ENCODE peak calls at places on chromosomes 3 and 15, in four cellular contexts. V is GM12878, G is HepG2, Q is H1. X is an unnamed sample.

GRCh38 chr3:108312656-108313055 is 16.3 kb downstream of the HHLA2 start:
- DNase-seq in V (no peak), Q (no peak), G (no peak), X (no peak)

GRCh38 chr15:57634290-57634689 is 42.6 kb downstream of the MYZAP start:
- DNase-seq in V (no peak), G (no peak), Q (no peak), X (no peak)

GRCh38 chr3:107962946-107963345 is 127.9 kb downstream of the CD47 start:
- DNase-seq in Q (no peak), G (no peak), V (no peak), X (no peak)

GRCh38 chr3:44995142-44995770 is 19.2 kb downstream of the EXOSC7 start:
- DNase-seq in G (no peak), V (no peak), Q (no peak), X (peak; percentile 48)

GRCh38 chr3:182713743-182714517 is 79.4 kb upstream of the ATP11B start:
- DNase-seq in V (peak; percentile 49), Q (no peak), G (peak; percentile 58), X (peak; percentile 30)

GRCh38 chr15:62925875-62926274 is 116.7 kb upstream of the TPM1 start:
- DNase-seq in V (no peak), G (no peak), Q (no peak), X (no peak)

GRCh38 chr15:63968700-63969099 is 77.6 kb downstream of the DAPK2 start:
- DNase-seq in V (no peak), G (no peak), Q (no peak), X (no peak)

GRCh38 chr3:127597020-127597771 is 1.0 kb upstream of the MCM2 start:
- DNase-seq in Q (no peak), V (no peak), G (no peak), X (no peak)

GRCh38 chr3:184338538-184338945 is 1.1 kb downstream of the FAM131A start:
- DNase-seq in V (no peak), G (no peak), Q (peak; percentile 70), X (no peak)

GRCh38 chr15:41490355-41490754 is 3.3 kb upstream of the ITPKA start:
- DNase-seq in Q (no peak), V (peak; percentile 56), G (peak; percentile 46), X (no peak)

GRCh38 chr3:141020139-141020940 is 30.8 kb upstream of the SPSB4 start:
- DNase-seq in V (no peak), Q (no peak), G (no peak), X (no peak)

GRCh38 chr3:62186967-62187366 is 186.4 kb downstream of the FEZF2 start:
- DNase-seq in Q (no peak), G (peak; percentile 7), V (no peak), X (peak; percentile 14)

GRCh38 chr3:127351350-127351749 is 63.5 kb upstream of the PRR20G start:
- DNase-seq in V (no peak), Q (no peak), G (no peak), X (no peak)

GRCh38 chr15:57367556-57367955 is 8.7 kb upstream of the CGNL1 start:
- DNase-seq in V (no peak), Q (no peak), G (no peak), X (no peak)

GRCh38 chr3:190009621-190010020 is 111.1 kb downstream of the P3H2 start:
- DNase-seq in G (no peak), Q (no peak), V (no peak), X (no peak)

GRCh38 chr15:58731756-58732535 is 17.6 kb downstream of the ADAM10 start:
- DNase-seq in G (no peak), Q (no peak), V (no peak), X (no peak)

GRCh38 chr3:7978104-7978457 is 523.5 kb upstream of the LMCD1 start:
- DNase-seq in Q (no peak), V (no peak), G (no peak), X (no peak)

GRCh38 chr3:158447408-158447807 is 123.6 kb upstream of the MLF1 start:
- DNase-seq in Q (no peak), V (no peak), G (no peak), X (no peak)

GRCh38 chr3:151035072-151035471 is 50.4 kb upstream of the MED12L start:
- DNase-seq in Q (no peak), G (no peak), V (no peak), X (no peak)

GRCh38 chr3:112136959-112137693 is 4.1 kb upstream of the GCSAM start:
- DNase-seq in G (peak; percentile 42), V (no peak), Q (peak; percentile 27), X (peak; percentile 61)

GRCh38 chr3:168884353-168884903 is 779.1 kb downstream of the MECOM start:
- DNase-seq in G (no peak), V (no peak), Q (no peak), X (no peak)

GRCh38 chr3:29643034-29643425 is 362.2 kb downstream of the RBMS3 start:
- DNase-seq in Q (no peak), G (no peak), V (no peak), X (no peak)
- TF ChIP-seq SUZ12 in Q (no peak), G (no peak), V (no peak), X (no peak)

GRCh38 chr15:69574506-69574905 is 121.9 kb downstream of the RPLP1 start:
- DNase-seq in V (no peak), Q (no peak), G (no peak), X (no peak)

GRCh38 chr15:69576035-69576526 is 123.5 kb downstream of the RPLP1 start:
- DNase-seq in Q (no peak), G (no peak), V (peak; percentile 13), X (no peak)

GRCh38 chr15:69575387-69575786 is 122.8 kb downstream of the RPLP1 start:
- DNase-seq in G (no peak), V (no peak), Q (no peak), X (no peak)

GRCh38 chr15:69570997-69571396 is 118.4 kb downstream of the RPLP1 start:
- DNase-seq in V (no peak), Q (no peak), G (no peak), X (no peak)

DNA sequence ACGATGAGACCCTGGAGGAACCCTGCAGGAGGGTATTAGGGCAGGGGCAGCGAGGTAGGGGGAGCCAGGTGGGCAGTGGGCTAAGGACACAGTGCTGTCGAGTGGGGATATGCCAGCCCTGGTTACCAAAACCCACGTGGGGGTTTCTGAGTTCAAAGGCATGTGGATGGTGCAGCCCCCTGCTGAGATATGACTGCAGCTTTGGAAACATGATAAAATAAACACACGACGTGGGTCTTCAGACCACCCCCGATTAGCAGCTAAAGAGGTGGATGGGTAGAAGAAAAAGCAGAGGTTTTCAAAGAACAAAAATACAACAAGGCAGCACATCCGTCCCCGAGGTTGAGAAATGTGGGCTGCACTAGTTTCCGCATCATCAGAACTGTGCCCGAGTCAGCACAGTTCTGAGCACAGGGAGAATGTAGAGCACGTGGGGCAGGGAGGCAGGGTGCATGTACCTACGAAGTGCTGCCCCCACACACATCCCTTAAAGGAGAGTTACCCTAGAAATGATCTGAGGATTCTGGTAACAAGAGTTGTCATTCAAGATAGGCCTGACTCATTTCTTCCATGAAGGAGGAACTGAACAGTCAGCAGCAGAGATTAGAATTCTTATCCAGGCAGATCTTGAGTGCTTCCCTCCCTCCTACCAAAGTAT is 121.3 kb downstream of the RPLP1 start:
- DNase-seq in G (no peak), V (no peak), Q (no peak), X (no peak)
- TF ChIP-seq SP1 in G (no peak), V (no peak), Q (no peak), X (no peak)

DNA sequence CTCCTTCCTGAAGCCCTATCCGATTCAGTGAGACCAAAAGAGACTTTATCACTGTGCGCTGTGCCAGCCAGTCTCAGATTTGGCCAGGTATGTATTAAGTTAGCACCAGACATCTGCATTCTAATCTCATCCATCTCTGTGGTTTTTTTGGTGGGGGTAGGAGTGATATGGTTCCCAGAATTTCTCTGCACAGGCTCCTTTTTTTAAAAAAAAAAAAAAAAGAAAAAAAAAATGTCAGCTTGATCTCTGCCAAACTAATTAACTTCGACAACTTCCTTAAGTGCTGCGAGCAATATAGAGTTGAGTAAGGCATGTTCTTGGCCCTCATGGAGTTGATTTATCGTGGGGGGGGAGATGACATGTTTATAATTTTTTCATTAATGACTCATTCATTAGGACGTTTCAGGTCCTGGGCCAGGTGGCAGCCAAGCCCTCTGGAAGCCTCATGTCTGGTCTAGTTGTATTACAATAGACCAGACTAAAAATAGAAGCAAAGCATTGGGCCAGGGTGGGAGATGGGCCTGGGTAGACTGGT is 12.9 kb downstream of the SLCO3A1 start:
- DNase-seq in Q (no peak), V (no peak), G (no peak), X (no peak)
- TF ChIP-seq SUZ12 in Q (no peak), V (no peak), G (no peak), X (no peak)

DNA sequence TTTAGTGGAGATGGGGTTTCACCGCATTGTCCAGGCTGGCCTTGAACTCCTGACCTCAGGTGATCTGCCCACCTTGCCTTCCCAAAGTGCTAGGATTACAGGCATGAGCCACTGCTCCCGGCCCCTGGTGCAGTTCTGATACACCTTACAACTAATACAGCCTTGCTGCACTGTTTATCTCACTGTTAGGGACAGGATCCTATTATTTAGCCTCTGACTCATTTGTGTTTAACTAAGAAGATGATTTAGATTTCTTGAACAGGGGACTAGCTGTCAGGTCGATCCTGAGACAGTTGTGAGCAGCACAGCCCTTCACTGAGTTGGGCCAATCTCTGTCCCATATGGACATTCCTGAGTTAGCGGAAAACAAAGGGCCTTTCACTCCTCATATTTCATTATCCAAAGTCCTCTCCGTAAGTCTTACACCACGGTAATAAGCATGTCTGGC is 19.2 kb downstream of the GYG1 start:
- DNase-seq in G (peak; percentile 95), Q (no peak), V (no peak), X (no peak)
- TF ChIP-seq SP1 in G (no peak), Q (no peak), V (no peak), X (no peak)

GRCh38 chr15:72284781-72285180 is 12.4 kb upstream of the PARP6 start:
- DNase-seq in G (no peak), V (no peak), Q (no peak), X (no peak)
- TF ChIP-seq SUZ12 in G (no peak), V (no peak), Q (no peak), X (no peak)

X was measured in HEK293T.